ENCODE peak calls at places on chromosome 7, in four cellular contexts. N is stimulated activated CD4-positive, alpha-beta T cell treated with anti-CD3 and anti-CD28 coated beads, TNF-alpha, amount 100 ng/mL, for 1 hour; W is activated T-cell treated with anti-CD3 and anti-CD28 coated beads, Interleukin-2, amount 50 U/mL, for 4 hours; I is foreskin melanocyte. H is an unnamed sample.

GRCh38 chr7:82397846-82398245 is 45.7 kb downstream of the CACNA2D1 start:
- DNase-seq in N (no peak), W (no peak), I (no peak), H (no peak)

GRCh38 chr7:149878523-149878921 is 4.8 kb downstream of the ATP6V0E2 start:
- DNase-seq in I (no peak), W (no peak), N (no peak), H (no peak)

GRCh38 chr7:43590862-43591550 is 8.1 kb downstream of the STK17A start:
- DNase-seq in N (no peak), W (no peak), I (no peak), H (no peak)

GRCh38 chr7:22204312-22204711 is 152.6 kb downstream of the RAPGEF5 start:
- DNase-seq in N (no peak), W (no peak), I (no peak), H (no peak)

GRCh38 chr7:91596287-91596686 is 284.2 kb downstream of the MTERF1 start:
- DNase-seq in W (no peak), I (no peak), N (no peak), H (no peak)

GRCh38 chr7:115008465-115009114 is 86.7 kb downstream of the MDFIC start:
- DNase-seq in W (no peak), I (no peak), N (no peak), H (no peak)

GRCh38 chr7:27634892-27635538 is 27.7 kb downstream of the HIBADH start:
- DNase-seq in I (peak), N (no peak), W (no peak), H (no peak)

GRCh38 chr7:135620447-135620846 is 41.9 kb upstream of the STMP1 start:
- DNase-seq in I (no peak), N (no peak), W (no peak), H (no peak)

GRCh38 chr7:45451636-45452035 is 122.5 kb upstream of the ADCY1 start:
- DNase-seq in N (no peak), I (no peak), W (no peak), H (no peak)

GRCh38 chr7:17142831-17143541 is 155.5 kb upstream of the AHR start:
- DNase-seq in I (peak), W (no peak), N (no peak), H (no peak)

GRCh38 chr7:87599336-87599735 is 1.3 kb downstream of the ABCB1 start:
- DNase-seq in I (no peak), W (peak), N (no peak), H (peak)

H was measured in central memory CD8-positive, alpha-beta T cell.